ENCODE peak calls at places on chromosomes 3 and 15, in nine cellular contexts. H is RPMI7951; W is ELF-1; J is activated CD8-positive, alpha-beta memory T cell treated with anti-CD3 and anti-CD28 coated beads for 48 hours; B is EL; L is stimulated activated CD4-positive, alpha-beta T cell treated with anti-CD3 and anti-CD28 coated beads, Interleukin-1b, Interleukin-23, amount 100 ng/mL, for 48 hours; E is WERI-Rb-1; Z is GM20000; G is GM18507. Q is an unnamed sample.

GRCh38 chr15:69723404-69724097 is 270.9 kb downstream of the RPLP1 start:
- DNase-seq in H (no peak), W (no peak), J (no peak), B (peak; percentile 5), L (no peak), E (peak; percentile 29), Z (no peak), G (no peak), Q (no peak)

GRCh38 chr3:74845086-74845485 is 230.6 kb upstream of the CNTN3 start:
- DNase-seq in H (no peak), W (no peak), J (no peak), B (no peak), L (no peak), E (no peak), Z (no peak), G (no peak), Q (no peak)

GRCh38 chr3:134232146-134232545 is 18.5 kb downstream of the RYK start:
- DNase-seq in H (peak; percentile 56), W (no peak), J (no peak), B (peak; percentile 56), L (no peak), E (peak; percentile 40), Z (no peak), G (no peak), Q (peak; percentile 29)

GRCh38 chr15:71231678-71232224 is 116.5 kb downstream of the THSD4 start:
- DNase-seq in H (peak; percentile 50), W (no peak), J (no peak), B (no peak), L (no peak), E (no peak), Z (no peak), G (no peak), Q (no peak)

GRCh38 chr15:93152264-93152884 is 63.4 kb upstream of the RGMA start:
- DNase-seq in H (no peak), W (no peak), J (peak; percentile 2), B (no peak), L (no peak), E (no peak), Z (no peak), G (no peak), Q (no peak)

GRCh38 chr3:42071720-42072582 is 19.2 kb upstream of the TRAK1 start:
- DNase-seq in H (peak; percentile 95), W (peak; percentile 78), J (no peak), B (peak; percentile 81), L (no peak), E (peak; percentile 53), Z (peak; percentile 38), G (no peak), Q (peak; percentile 71)

GRCh38 chr15:68232937-68233336 is 3.4 kb upstream of the CLN6 start:
- DNase-seq in H (no peak), W (no peak), J (no peak), B (no peak), L (no peak), E (peak; percentile 30), Z (no peak), G (no peak), Q (no peak)

GRCh38 chr3:53166781-53167291 is 5.8 kb downstream of the PRKCD start:
- DNase-seq in H (peak; percentile 92), W (no peak), J (no peak), B (peak; percentile 84), L (no peak), E (peak; percentile 81), Z (no peak), G (no peak), Q (peak; percentile 95)

GRCh38 chr3:30554317-30554690 is 52.1 kb upstream of the TGFBR2 start:
- DNase-seq in H (peak; percentile 77), W (no peak), J (no peak), B (peak; percentile 41), L (no peak), E (no peak), Z (no peak), G (no peak), Q (no peak)

GRCh38 chr15:82298520-82298919 is 35.9 kb downstream of the SAXO2 start:
- DNase-seq in H (no peak), W (peak; percentile 73), J (peak; percentile 25), B (no peak), L (peak; percentile 65), E (no peak), Z (no peak), G (no peak), Q (no peak)